ENCODE peak calls at places on chromosome 4, in five cellular contexts. One of them, this sample, is unnamed.

GRCh38 chr4:134567461-134567860 is 365.9 kb upstream of the PABPC4L start:
- DNase-seq in heart left ventricle: no peak
- DNase-seq in left ventricle myocardium inferior: no peak
- DNase-seq in neuronal stem cell: no peak
- DNase-seq in thyroid gland: no peak
- DNase-seq in this sample: no peak

GRCh38 chr4:5989236-5990225 is 28.7 kb downstream of the C4orf50 start:
- DNase-seq in heart left ventricle: no peak
- DNase-seq in left ventricle myocardium inferior: no peak
- DNase-seq in neuronal stem cell: no peak
- DNase-seq in thyroid gland: no peak
- DNase-seq in this sample: no peak

GRCh38 chr4:8310306-8310705 is 40.8 kb downstream of the HTRA3 start:
- DNase-seq in left ventricle myocardium inferior: no peak
- DNase-seq in neuronal stem cell: no peak
- DNase-seq in thyroid gland: no peak
- DNase-seq in heart left ventricle: no peak
- DNase-seq in this sample: no peak

GRCh38 chr4:177728361-177729152 is 286.3 kb upstream of the AGA start:
- DNase-seq in heart left ventricle: no peak
- DNase-seq in left ventricle myocardium inferior: no peak
- DNase-seq in thyroid gland: no peak
- DNase-seq in neuronal stem cell: no peak
- DNase-seq in this sample: peak; percentile 9

GRCh38 chr4:177367336-177367735 is 57.7 kb downstream of the NEIL3 start:
- DNase-seq in heart left ventricle: no peak
- DNase-seq in left ventricle myocardium inferior: no peak
- DNase-seq in thyroid gland: no peak
- DNase-seq in neuronal stem cell: no peak
- DNase-seq in this sample: peak; percentile 36

GRCh38 chr4:48205092-48205491 is 64.5 kb downstream of the TEC start:
- DNase-seq in neuronal stem cell: no peak
- DNase-seq in left ventricle myocardium inferior: no peak
- DNase-seq in thyroid gland: no peak
- DNase-seq in heart left ventricle: no peak
- DNase-seq in this sample: no peak

GRCh38 chr4:85747871-85748491 is 273.0 kb downstream of the ARHGAP24 start:
- DNase-seq in thyroid gland: peak; percentile 27
- DNase-seq in heart left ventricle: peak; percentile 25
- DNase-seq in left ventricle myocardium inferior: no peak
- DNase-seq in neuronal stem cell: peak; percentile 41
- DNase-seq in this sample: peak; percentile 75

GRCh38 chr4:119394826-119395225 is 72.9 kb upstream of the FABP2 start:
- DNase-seq in thyroid gland: no peak
- DNase-seq in left ventricle myocardium inferior: no peak
- DNase-seq in heart left ventricle: no peak
- DNase-seq in neuronal stem cell: no peak
- DNase-seq in this sample: no peak

GRCh38 chr4:133178960-133179359 is 29.9 kb downstream of the PCDH10 start:
- DNase-seq in thyroid gland: no peak
- DNase-seq in neuronal stem cell: no peak
- DNase-seq in left ventricle myocardium inferior: no peak
- DNase-seq in heart left ventricle: no peak
- DNase-seq in this sample: no peak

GRCh38 chr4:78565971-78566372 is 14.4 kb downstream of the ANXA3 start:
- DNase-seq in left ventricle myocardium inferior: no peak
- DNase-seq in neuronal stem cell: no peak
- DNase-seq in thyroid gland: no peak
- DNase-seq in heart left ventricle: no peak
- DNase-seq in this sample: no peak

GRCh38 chr4:185201983-185202962 is 1.5 kb downstream of the CFAP97 start:
- DNase-seq in thyroid gland: peak; percentile 49
- DNase-seq in left ventricle myocardium inferior: no peak
- DNase-seq in neuronal stem cell: no peak
- DNase-seq in heart left ventricle: no peak
- DNase-seq in this sample: no peak

GRCh38 chr4:113117346-113117677 is 67.9 kb downstream of the ANK2 start:
- DNase-seq in thyroid gland: no peak
- DNase-seq in left ventricle myocardium inferior: no peak
- DNase-seq in neuronal stem cell: no peak
- DNase-seq in heart left ventricle: no peak
- DNase-seq in this sample: no peak

GRCh38 chr4:6019316-6020263 is 1.4 kb upstream of the C4orf50 start:
- DNase-seq in heart left ventricle: no peak
- DNase-seq in neuronal stem cell: peak; percentile 67
- DNase-seq in left ventricle myocardium inferior: no peak
- DNase-seq in thyroid gland: peak; percentile 69
- DNase-seq in this sample: peak; percentile 46

GRCh38 chr4:111267786-111268185 is 644.9 kb upstream of the PITX2 start:
- DNase-seq in neuronal stem cell: no peak
- DNase-seq in thyroid gland: no peak
- DNase-seq in left ventricle myocardium inferior: no peak
- DNase-seq in heart left ventricle: no peak
- DNase-seq in this sample: no peak

GRCh38 chr4:1384675-1385372 is 21.4 kb downstream of the NKX1-1 start:
- DNase-seq in thyroid gland: no peak
- DNase-seq in heart left ventricle: no peak
- DNase-seq in left ventricle myocardium inferior: peak; percentile 11
- DNase-seq in neuronal stem cell: no peak
- DNase-seq in this sample: no peak

GRCh38 chr4:83405844-83406816 is 49.5 kb downstream of the HELQ start:
- DNase-seq in neuronal stem cell: no peak
- DNase-seq in heart left ventricle: no peak
- DNase-seq in thyroid gland: no peak
- DNase-seq in left ventricle myocardium inferior: no peak
- DNase-seq in this sample: peak; percentile 15

GRCh38 chr4:5322321-5322720 is 271.0 kb downstream of the STK32B start:
- DNase-seq in heart left ventricle: no peak
- DNase-seq in neuronal stem cell: no peak
- DNase-seq in thyroid gland: no peak
- DNase-seq in left ventricle myocardium inferior: no peak
- DNase-seq in this sample: no peak

GRCh38 chr4:47954245-47954644 is 39.9 kb upstream of the NFXL1 start:
- DNase-seq in thyroid gland: peak; percentile 22
- DNase-seq in neuronal stem cell: no peak
- DNase-seq in heart left ventricle: no peak
- DNase-seq in left ventricle myocardium inferior: no peak
- DNase-seq in this sample: no peak

GRCh38 chr4:86950835-86951525 is 16.2 kb downstream of the AFF1 start:
- DNase-seq in left ventricle myocardium inferior: no peak
- DNase-seq in heart left ventricle: no peak
- DNase-seq in neuronal stem cell: no peak
- DNase-seq in thyroid gland: no peak
- DNase-seq in this sample: peak; percentile 29
- H3K4me1 ChIP-seq in left ventricle myocardium inferior: peaks cover 39% of the 10 kb centered on the region
- H3K4me1 ChIP-seq in heart left ventricle: peaks cover 27% of the 10 kb centered on the region
- H3K4me1 ChIP-seq in neuronal stem cell: peaks cover 12% of the 10 kb centered on the region
- H3K4me1 ChIP-seq in thyroid gland: peaks cover 21% of the 10 kb centered on the region
- H3K4me1 ChIP-seq in this sample: peaks cover 5% of the 10 kb centered on the region

GRCh38 chr4:70931359-70931758 is 29.2 kb downstream of the MOB1B start:
- DNase-seq in thyroid gland: no peak
- DNase-seq in neuronal stem cell: no peak
- DNase-seq in heart left ventricle: no peak
- DNase-seq in left ventricle myocardium inferior: no peak
- DNase-seq in this sample: no peak
- H3K4me3 ChIP-seq in thyroid gland: no peak overlapping the region
- H3K4me3 ChIP-seq in neuronal stem cell: no peak overlapping the region
- H3K4me3 ChIP-seq in heart left ventricle: no peak overlapping the region
- H3K4me3 ChIP-seq in left ventricle myocardium inferior: no peak overlapping the region
- H3K4me3 ChIP-seq in this sample: no peak overlapping the region

DNA sequence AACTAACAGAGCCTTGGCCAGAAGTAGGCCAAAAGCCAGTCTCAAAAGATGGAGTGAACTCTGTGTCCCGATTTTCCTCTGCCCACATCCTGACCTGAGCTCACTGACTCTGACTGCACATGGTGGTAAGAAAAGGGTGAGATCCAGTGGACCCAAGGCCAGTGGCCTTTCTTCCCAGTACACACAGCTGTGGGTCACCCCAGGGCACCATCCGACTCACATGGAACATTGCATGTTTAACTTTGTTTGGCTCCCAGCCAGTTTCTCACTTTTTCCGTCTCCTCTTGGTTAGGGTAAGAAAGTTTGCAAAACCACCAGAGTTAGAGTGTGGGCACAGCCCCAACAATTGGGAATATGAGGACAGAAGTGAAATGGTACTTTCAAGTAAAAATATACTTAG is 69.8 kb downstream of the GAB1 start:
- DNase-seq in left ventricle myocardium inferior: peak; percentile 50
- DNase-seq in thyroid gland: peak; percentile 33
- DNase-seq in heart left ventricle: peak; percentile 69
- DNase-seq in neuronal stem cell: no peak
- DNase-seq in this sample: no peak
- H3K4me1 ChIP-seq in left ventricle myocardium inferior: peaks cover 100% of the 10 kb centered on the region
- H3K4me1 ChIP-seq in thyroid gland: peaks cover 62% of the 10 kb centered on the region
- H3K4me1 ChIP-seq in heart left ventricle: peaks cover 75% of the 10 kb centered on the region
- H3K4me1 ChIP-seq in neuronal stem cell: peaks cover 10% of the 10 kb centered on the region
- H3K4me1 ChIP-seq in this sample: peaks cover 28% of the 10 kb centered on the region

DNA sequence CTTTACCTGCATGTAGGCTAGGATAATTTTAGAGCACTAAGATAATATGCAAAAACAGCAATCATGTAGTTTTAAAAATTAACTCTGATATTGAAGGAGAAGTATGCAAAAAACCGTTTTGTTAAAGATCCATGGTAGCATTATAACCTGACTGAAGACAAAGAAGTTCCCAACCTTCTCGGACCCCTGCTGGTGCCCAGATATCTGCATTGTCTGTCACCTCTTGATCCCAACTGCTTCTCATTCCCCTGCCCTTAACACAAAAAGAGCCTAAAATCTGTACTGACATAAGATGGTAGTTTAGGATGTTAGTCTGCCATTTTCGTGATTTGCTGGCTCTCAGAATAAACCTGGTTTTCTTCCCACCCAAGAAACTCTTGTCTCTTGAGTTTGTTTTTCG is 61.5 kb upstream of the UCP1 start:
- DNase-seq in left ventricle myocardium inferior: no peak
- DNase-seq in neuronal stem cell: no peak
- DNase-seq in thyroid gland: no peak
- DNase-seq in heart left ventricle: no peak
- DNase-seq in this sample: no peak
- H3K4me3 ChIP-seq in left ventricle myocardium inferior: no peak overlapping the region
- H3K4me3 ChIP-seq in neuronal stem cell: no peak overlapping the region
- H3K4me3 ChIP-seq in thyroid gland: no peak overlapping the region
- H3K4me3 ChIP-seq in heart left ventricle: no peak overlapping the region
- H3K4me3 ChIP-seq in this sample: no peak overlapping the region

GRCh38 chr4:17556498-17556897 is 20.5 kb upstream of the LAP3 start:
- DNase-seq in neuronal stem cell: no peak
- DNase-seq in left ventricle myocardium inferior: no peak
- DNase-seq in thyroid gland: no peak
- DNase-seq in heart left ventricle: no peak
- DNase-seq in this sample: no peak
- H3K4me1 ChIP-seq in neuronal stem cell: peaks cover 3% of the 10 kb centered on the region
- H3K4me1 ChIP-seq in left ventricle myocardium inferior: no peaks in the 10 kb centered on the region
- H3K4me1 ChIP-seq in thyroid gland: no peaks in the 10 kb centered on the region
- H3K4me1 ChIP-seq in heart left ventricle: no peaks in the 10 kb centered on the region
- H3K4me1 ChIP-seq in this sample: no peaks in the 10 kb centered on the region

DNA sequence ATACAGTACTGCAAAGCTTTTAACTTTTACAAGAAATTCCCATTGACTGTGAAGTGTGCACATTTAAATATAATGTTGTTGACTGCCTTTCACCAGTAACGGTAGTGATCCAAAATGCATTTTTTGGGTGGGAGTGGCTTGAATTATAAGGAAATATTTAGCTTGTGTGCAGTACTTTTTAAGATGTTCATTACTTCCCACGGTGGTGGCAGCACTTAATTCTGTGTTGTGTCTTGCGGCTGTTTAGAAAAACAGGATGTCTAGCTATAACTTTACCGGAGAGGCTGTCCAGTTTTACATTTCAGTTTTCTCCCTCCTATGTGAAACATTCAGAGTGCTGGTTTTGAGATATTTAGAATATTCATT is 1.7 kb downstream of the TMEM131L start:
- DNase-seq in neuronal stem cell: no peak
- DNase-seq in thyroid gland: no peak
- DNase-seq in left ventricle myocardium inferior: no peak
- DNase-seq in heart left ventricle: no peak
- DNase-seq in this sample: no peak
- H3K4me3 ChIP-seq in neuronal stem cell: no peak overlapping the region
- H3K4me3 ChIP-seq in thyroid gland: no peak overlapping the region
- H3K4me3 ChIP-seq in left ventricle myocardium inferior: peak overlapping the region; percentile 93
- H3K4me3 ChIP-seq in heart left ventricle: no peak overlapping the region
- H3K4me3 ChIP-seq in this sample: peak overlapping the region; percentile 31

GRCh38 chr4:140131663-140132229 is 22.2 kb downstream of the MAML3 start:
- DNase-seq in heart left ventricle: no peak
- DNase-seq in thyroid gland: no peak
- DNase-seq in left ventricle myocardium inferior: no peak
- DNase-seq in neuronal stem cell: no peak
- DNase-seq in this sample: no peak
- H3K4me1 ChIP-seq in heart left ventricle: peaks cover 25% of the 10 kb centered on the region
- H3K4me1 ChIP-seq in thyroid gland: peaks cover 10% of the 10 kb centered on the region
- H3K4me1 ChIP-seq in left ventricle myocardium inferior: peaks cover 21% of the 10 kb centered on the region
- H3K4me1 ChIP-seq in neuronal stem cell: no peaks in the 10 kb centered on the region
- H3K4me1 ChIP-seq in this sample: no peaks in the 10 kb centered on the region

This sample was measured in small intestine.